ENCODE peak calls at places on chromosomes 16 and 17, in six cellular contexts. One of them, this sample, is unnamed.

GRCh38 chr17:82582208-82582607 is 62.7 kb downstream of the FOXK2 start:
- DNase-seq in SHP77: no peak
- DNase-seq in Panc1: no peak
- DNase-seq in stimulated activated CD4-positive, alpha-beta T cell treated with anti-CD3 and anti-CD28 coated beads, Interleukin-4, amount 100 ng/mL, for 48 hours: no peak
- DNase-seq in NCI-H460: no peak
- DNase-seq in head of caudate nucleus: no peak
- DNase-seq in this sample: no peak

GRCh38 chr17:29331330-29331729 is 37.4 kb upstream of the NUFIP2 start:
- DNase-seq in SHP77: no peak
- DNase-seq in Panc1: no peak
- DNase-seq in stimulated activated CD4-positive, alpha-beta T cell treated with anti-CD3 and anti-CD28 coated beads, Interleukin-4, amount 100 ng/mL, for 48 hours: no peak
- DNase-seq in NCI-H460: no peak
- DNase-seq in head of caudate nucleus: no peak
- DNase-seq in this sample: no peak

GRCh38 chr17:65218261-65218660 is 81.1 kb downstream of the RGS9 start:
- DNase-seq in SHP77: no peak
- DNase-seq in Panc1: no peak
- DNase-seq in stimulated activated CD4-positive, alpha-beta T cell treated with anti-CD3 and anti-CD28 coated beads, Interleukin-4, amount 100 ng/mL, for 48 hours: no peak
- DNase-seq in NCI-H460: no peak
- DNase-seq in head of caudate nucleus: no peak
- DNase-seq in this sample: no peak

GRCh38 chr17:8124350-8125195 is 667 bp upstream of the HES7 start:
- DNase-seq in SHP77: peak; percentile 66
- DNase-seq in Panc1: no peak
- DNase-seq in stimulated activated CD4-positive, alpha-beta T cell treated with anti-CD3 and anti-CD28 coated beads, Interleukin-4, amount 100 ng/mL, for 48 hours: no peak
- DNase-seq in NCI-H460: no peak
- DNase-seq in head of caudate nucleus: no peak
- DNase-seq in this sample: peak; percentile 38

GRCh38 chr16:86455116-86455515 is 55.2 kb upstream of the FOXF1 start:
- DNase-seq in SHP77: no peak
- DNase-seq in Panc1: no peak
- DNase-seq in stimulated activated CD4-positive, alpha-beta T cell treated with anti-CD3 and anti-CD28 coated beads, Interleukin-4, amount 100 ng/mL, for 48 hours: no peak
- DNase-seq in NCI-H460: no peak
- DNase-seq in head of caudate nucleus: no peak
- DNase-seq in this sample: no peak

GRCh38 chr17:67784364-67785121 is 40.8 kb upstream of the BPTF start:
- DNase-seq in SHP77: no peak
- DNase-seq in Panc1: no peak
- DNase-seq in stimulated activated CD4-positive, alpha-beta T cell treated with anti-CD3 and anti-CD28 coated beads, Interleukin-4, amount 100 ng/mL, for 48 hours: no peak
- DNase-seq in NCI-H460: no peak
- DNase-seq in head of caudate nucleus: no peak
- DNase-seq in this sample: no peak

GRCh38 chr16:86601356-86601755 is 23.0 kb downstream of the FOXL1 start:
- DNase-seq in SHP77: no peak
- DNase-seq in Panc1: no peak
- DNase-seq in stimulated activated CD4-positive, alpha-beta T cell treated with anti-CD3 and anti-CD28 coated beads, Interleukin-4, amount 100 ng/mL, for 48 hours: no peak
- DNase-seq in NCI-H460: no peak
- DNase-seq in head of caudate nucleus: no peak
- DNase-seq in this sample: no peak

GRCh38 chr16:50570808-50571598 is 22.8 kb downstream of the NKD1 start:
- DNase-seq in SHP77: no peak
- DNase-seq in Panc1: no peak
- DNase-seq in stimulated activated CD4-positive, alpha-beta T cell treated with anti-CD3 and anti-CD28 coated beads, Interleukin-4, amount 100 ng/mL, for 48 hours: no peak
- DNase-seq in NCI-H460: no peak
- DNase-seq in head of caudate nucleus: no peak
- DNase-seq in this sample: no peak

GRCh38 chr16:51141541-51141940 is 9.5 kb downstream of the SALL1 start:
- DNase-seq in SHP77: no peak
- DNase-seq in Panc1: no peak
- DNase-seq in stimulated activated CD4-positive, alpha-beta T cell treated with anti-CD3 and anti-CD28 coated beads, Interleukin-4, amount 100 ng/mL, for 48 hours: no peak
- DNase-seq in NCI-H460: no peak
- DNase-seq in head of caudate nucleus: no peak
- DNase-seq in this sample: no peak

GRCh38 chr16:67268136-67268579 is 11.2 kb upstream of the PLEKHG4 start:
- DNase-seq in SHP77: no peak
- DNase-seq in Panc1: no peak
- DNase-seq in stimulated activated CD4-positive, alpha-beta T cell treated with anti-CD3 and anti-CD28 coated beads, Interleukin-4, amount 100 ng/mL, for 48 hours: no peak
- DNase-seq in NCI-H460: no peak
- DNase-seq in head of caudate nucleus: no peak
- DNase-seq in this sample: no peak

GRCh38 chr17:41284546-41284945 is 9.0 kb downstream of the KRTAP9-7 start:
- DNase-seq in SHP77: no peak
- DNase-seq in Panc1: no peak
- DNase-seq in stimulated activated CD4-positive, alpha-beta T cell treated with anti-CD3 and anti-CD28 coated beads, Interleukin-4, amount 100 ng/mL, for 48 hours: no peak
- DNase-seq in NCI-H460: no peak
- DNase-seq in head of caudate nucleus: no peak
- DNase-seq in this sample: no peak

GRCh38 chr17:36824678-36825091 is 112.6 kb upstream of the LHX1 start:
- DNase-seq in SHP77: no peak
- DNase-seq in Panc1: no peak
- DNase-seq in stimulated activated CD4-positive, alpha-beta T cell treated with anti-CD3 and anti-CD28 coated beads, Interleukin-4, amount 100 ng/mL, for 48 hours: no peak
- DNase-seq in NCI-H460: no peak
- DNase-seq in head of caudate nucleus: no peak
- DNase-seq in this sample: no peak

GRCh38 chr17:58338907-58339774 is 10.5 kb upstream of the TSPOAP1 start:
- DNase-seq in SHP77: no peak
- DNase-seq in Panc1: no peak
- DNase-seq in stimulated activated CD4-positive, alpha-beta T cell treated with anti-CD3 and anti-CD28 coated beads, Interleukin-4, amount 100 ng/mL, for 48 hours: peak; percentile 84
- DNase-seq in NCI-H460: no peak
- DNase-seq in head of caudate nucleus: no peak
- DNase-seq in this sample: peak; percentile 56

GRCh38 chr16:31351937-31352315 is 3.0 kb upstream of the ITGAX start:
- DNase-seq in SHP77: no peak
- DNase-seq in Panc1: no peak
- DNase-seq in stimulated activated CD4-positive, alpha-beta T cell treated with anti-CD3 and anti-CD28 coated beads, Interleukin-4, amount 100 ng/mL, for 48 hours: peak; percentile 15
- DNase-seq in NCI-H460: no peak
- DNase-seq in head of caudate nucleus: no peak
- DNase-seq in this sample: no peak

GRCh38 chr17:32871736-32872135 is 5.2 kb downstream of the MYO1D start:
- DNase-seq in SHP77: no peak
- DNase-seq in Panc1: no peak
- DNase-seq in stimulated activated CD4-positive, alpha-beta T cell treated with anti-CD3 and anti-CD28 coated beads, Interleukin-4, amount 100 ng/mL, for 48 hours: no peak
- DNase-seq in NCI-H460: no peak
- DNase-seq in head of caudate nucleus: no peak
- DNase-seq in this sample: no peak

GRCh38 chr17:33778505-33779398 is 476.3 kb upstream of the CCL2 start:
- DNase-seq in SHP77: peak; percentile 6
- DNase-seq in Panc1: peak; percentile 38
- DNase-seq in stimulated activated CD4-positive, alpha-beta T cell treated with anti-CD3 and anti-CD28 coated beads, Interleukin-4, amount 100 ng/mL, for 48 hours: peak; percentile 5
- DNase-seq in NCI-H460: peak; percentile 30
- DNase-seq in head of caudate nucleus: peak; percentile 68
- DNase-seq in this sample: peak; percentile 68

GRCh38 chr16:54136276-54136625 is 150.3 kb downstream of the IRX3 start:
- DNase-seq in SHP77: no peak
- DNase-seq in Panc1: no peak
- DNase-seq in stimulated activated CD4-positive, alpha-beta T cell treated with anti-CD3 and anti-CD28 coated beads, Interleukin-4, amount 100 ng/mL, for 48 hours: no peak
- DNase-seq in NCI-H460: no peak
- DNase-seq in head of caudate nucleus: no peak
- DNase-seq in this sample: no peak

GRCh38 chr17:8235676-8236075 is 12.2 kb downstream of the CTC1 start:
- DNase-seq in SHP77: no peak
- DNase-seq in Panc1: no peak
- DNase-seq in stimulated activated CD4-positive, alpha-beta T cell treated with anti-CD3 and anti-CD28 coated beads, Interleukin-4, amount 100 ng/mL, for 48 hours: no peak
- DNase-seq in NCI-H460: no peak
- DNase-seq in head of caudate nucleus: no peak
- DNase-seq in this sample: no peak

GRCh38 chr17:50477976-50478375 is 684 bp upstream of the RSAD1 start:
- DNase-seq in SHP77: no peak
- DNase-seq in Panc1: no peak
- DNase-seq in stimulated activated CD4-positive, alpha-beta T cell treated with anti-CD3 and anti-CD28 coated beads, Interleukin-4, amount 100 ng/mL, for 48 hours: no peak
- DNase-seq in NCI-H460: no peak
- DNase-seq in head of caudate nucleus: no peak
- DNase-seq in this sample: no peak

GRCh38 chr17:63647936-63648335 is 25.7 kb downstream of the MAP3K3 start:
- DNase-seq in SHP77: no peak
- DNase-seq in Panc1: no peak
- DNase-seq in stimulated activated CD4-positive, alpha-beta T cell treated with anti-CD3 and anti-CD28 coated beads, Interleukin-4, amount 100 ng/mL, for 48 hours: no peak
- DNase-seq in NCI-H460: no peak
- DNase-seq in head of caudate nucleus: no peak
- DNase-seq in this sample: no peak

GRCh38 chr16:11302977-11303376 is 21.8 kb upstream of the PRM1 start:
- DNase-seq in SHP77: peak; percentile 77
- DNase-seq in Panc1: no peak
- DNase-seq in stimulated activated CD4-positive, alpha-beta T cell treated with anti-CD3 and anti-CD28 coated beads, Interleukin-4, amount 100 ng/mL, for 48 hours: no peak
- DNase-seq in NCI-H460: no peak
- DNase-seq in head of caudate nucleus: no peak
- DNase-seq in this sample: no peak